ENCODE peak calls at places on chromosomes 4 and X, in nine cellular contexts. One of them, this sample, is unnamed.

GRCh38 chrX:154517101-154517781 is 1.2 kb upstream of the FAM3A start:
- DNase-seq in effector memory CD8-positive, alpha-beta T cell: no peak
- DNase-seq in NCI-H1092: no peak
- DNase-seq in activated naive CD4-positive, alpha-beta T cell: no peak
- DNase-seq in amniotic stem cell: no peak
- DNase-seq in NCI-H2029: no peak
- DNase-seq in amniotic epithelial cell: peak
- DNase-seq in frontal cortex: no peak
- DNase-seq in activated CD4-positive, alpha-beta T cell treated with anti-CD3 and anti-CD28 coated beads, Interleukin-2, amount 50 U/mL, for 1 hour: no peak
- DNase-seq in this sample: no peak

GRCh38 chrX:47643926-47644325 is 6.4 kb downstream of the ELK1 start:
- DNase-seq in amniotic epithelial cell: peak
- DNase-seq in amniotic stem cell: no peak
- DNase-seq in NCI-H1092: no peak
- DNase-seq in NCI-H2029: peak
- DNase-seq in activated CD4-positive, alpha-beta T cell treated with anti-CD3 and anti-CD28 coated beads, Interleukin-2, amount 50 U/mL, for 1 hour: no peak
- DNase-seq in effector memory CD8-positive, alpha-beta T cell: no peak
- DNase-seq in activated naive CD4-positive, alpha-beta T cell: no peak
- DNase-seq in frontal cortex: no peak
- DNase-seq in this sample: no peak

GRCh38 chr4:6546681-6547447 is 28.1 kb upstream of the MAN2B2 start:
- DNase-seq in amniotic epithelial cell: peak
- DNase-seq in NCI-H1092: peak
- DNase-seq in activated naive CD4-positive, alpha-beta T cell: no peak
- DNase-seq in NCI-H2029: peak
- DNase-seq in amniotic stem cell: peak
- DNase-seq in activated CD4-positive, alpha-beta T cell treated with anti-CD3 and anti-CD28 coated beads, Interleukin-2, amount 50 U/mL, for 1 hour: peak
- DNase-seq in effector memory CD8-positive, alpha-beta T cell: peak
- DNase-seq in frontal cortex: peak
- DNase-seq in this sample: peak

GRCh38 chr4:123120473-123120872 is 198.1 kb upstream of the NUDT6 start:
- DNase-seq in activated CD4-positive, alpha-beta T cell treated with anti-CD3 and anti-CD28 coated beads, Interleukin-2, amount 50 U/mL, for 1 hour: no peak
- DNase-seq in frontal cortex: no peak
- DNase-seq in effector memory CD8-positive, alpha-beta T cell: no peak
- DNase-seq in amniotic stem cell: no peak
- DNase-seq in amniotic epithelial cell: peak
- DNase-seq in activated naive CD4-positive, alpha-beta T cell: no peak
- DNase-seq in NCI-H1092: no peak
- DNase-seq in NCI-H2029: no peak
- DNase-seq in this sample: no peak

GRCh38 chrX:50818986-50819385 is 5.0 kb upstream of the SHROOM4 start:
- DNase-seq in amniotic stem cell: no peak
- DNase-seq in effector memory CD8-positive, alpha-beta T cell: no peak
- DNase-seq in activated CD4-positive, alpha-beta T cell treated with anti-CD3 and anti-CD28 coated beads, Interleukin-2, amount 50 U/mL, for 1 hour: no peak
- DNase-seq in NCI-H2029: no peak
- DNase-seq in frontal cortex: no peak
- DNase-seq in NCI-H1092: no peak
- DNase-seq in amniotic epithelial cell: no peak
- DNase-seq in activated naive CD4-positive, alpha-beta T cell: no peak
- DNase-seq in this sample: no peak

GRCh38 chrX:40773809-40774208 is 38.5 kb upstream of the MED14 start:
- DNase-seq in activated naive CD4-positive, alpha-beta T cell: no peak
- DNase-seq in NCI-H2029: no peak
- DNase-seq in amniotic epithelial cell: peak
- DNase-seq in frontal cortex: no peak
- DNase-seq in effector memory CD8-positive, alpha-beta T cell: no peak
- DNase-seq in activated CD4-positive, alpha-beta T cell treated with anti-CD3 and anti-CD28 coated beads, Interleukin-2, amount 50 U/mL, for 1 hour: no peak
- DNase-seq in NCI-H1092: no peak
- DNase-seq in amniotic stem cell: no peak
- DNase-seq in this sample: no peak

GRCh38 chrX:11944486-11944885 is 186.4 kb downstream of the MSL3 start:
- DNase-seq in activated naive CD4-positive, alpha-beta T cell: no peak
- DNase-seq in NCI-H2029: no peak
- DNase-seq in NCI-H1092: peak
- DNase-seq in frontal cortex: peak
- DNase-seq in activated CD4-positive, alpha-beta T cell treated with anti-CD3 and anti-CD28 coated beads, Interleukin-2, amount 50 U/mL, for 1 hour: no peak
- DNase-seq in amniotic epithelial cell: peak
- DNase-seq in amniotic stem cell: no peak
- DNase-seq in effector memory CD8-positive, alpha-beta T cell: no peak
- DNase-seq in this sample: no peak

GRCh38 chr4:47930971-47931804 is 16.8 kb upstream of the NFXL1 start:
- DNase-seq in amniotic stem cell: no peak
- DNase-seq in effector memory CD8-positive, alpha-beta T cell: no peak
- DNase-seq in NCI-H1092: no peak
- DNase-seq in activated naive CD4-positive, alpha-beta T cell: no peak
- DNase-seq in amniotic epithelial cell: peak
- DNase-seq in activated CD4-positive, alpha-beta T cell treated with anti-CD3 and anti-CD28 coated beads, Interleukin-2, amount 50 U/mL, for 1 hour: no peak
- DNase-seq in frontal cortex: no peak
- DNase-seq in NCI-H2029: peak
- DNase-seq in this sample: no peak

GRCh38 chr4:7243609-7244342 is 51.4 kb downstream of the SORCS2 start:
- DNase-seq in activated CD4-positive, alpha-beta T cell treated with anti-CD3 and anti-CD28 coated beads, Interleukin-2, amount 50 U/mL, for 1 hour: no peak
- DNase-seq in effector memory CD8-positive, alpha-beta T cell: no peak
- DNase-seq in NCI-H2029: no peak
- DNase-seq in amniotic stem cell: no peak
- DNase-seq in activated naive CD4-positive, alpha-beta T cell: no peak
- DNase-seq in NCI-H1092: no peak
- DNase-seq in frontal cortex: peak
- DNase-seq in amniotic epithelial cell: no peak
- DNase-seq in this sample: no peak

GRCh38 chrX:69386681-69387080 is 117.4 kb upstream of the NALF2 start:
- DNase-seq in effector memory CD8-positive, alpha-beta T cell: no peak
- DNase-seq in amniotic stem cell: no peak
- DNase-seq in activated naive CD4-positive, alpha-beta T cell: no peak
- DNase-seq in amniotic epithelial cell: no peak
- DNase-seq in activated CD4-positive, alpha-beta T cell treated with anti-CD3 and anti-CD28 coated beads, Interleukin-2, amount 50 U/mL, for 1 hour: no peak
- DNase-seq in NCI-H1092: no peak
- DNase-seq in NCI-H2029: no peak
- DNase-seq in frontal cortex: no peak
- DNase-seq in this sample: no peak

GRCh38 chr4:4860803-4861591 is 1.5 kb downstream of the MSX1 start:
- DNase-seq in activated naive CD4-positive, alpha-beta T cell: no peak
- DNase-seq in activated CD4-positive, alpha-beta T cell treated with anti-CD3 and anti-CD28 coated beads, Interleukin-2, amount 50 U/mL, for 1 hour: no peak
- DNase-seq in NCI-H2029: no peak
- DNase-seq in effector memory CD8-positive, alpha-beta T cell: no peak
- DNase-seq in frontal cortex: peak
- DNase-seq in amniotic stem cell: peak
- DNase-seq in NCI-H1092: no peak
- DNase-seq in amniotic epithelial cell: no peak
- DNase-seq in this sample: no peak

This sample was measured in naive thymus-derived CD4-positive, alpha-beta T cell.